ENCODE peak calls at places on chromosome 17, in six cellular contexts. J is H9, B is WTC11, P is HCT116, D is prostate gland, M is GM10248. F is an unnamed sample.

GRCh38 chr17:34252138-34252889 is 2.8 kb upstream of the CCL2 start:
- DNase-seq in J (no peak), B (peak; percentile 23), P (no peak), D (peak; percentile 89), M (peak; percentile 51), F (no peak)

GRCh38 chr17:44850612-44851011 is 2.9 kb downstream of the HIGD1B start:
- DNase-seq in J (no peak), B (no peak), P (no peak), D (no peak), M (no peak), F (no peak)

GRCh38 chr17:31792007-31792585 is 66.9 kb downstream of the COPRS start:
- DNase-seq in J (no peak), B (no peak), P (no peak), D (no peak), M (no peak), F (no peak)

GRCh38 chr17:59527931-59528330 is 37.5 kb upstream of the DHX40 start:
- DNase-seq in J (no peak), B (no peak), P (no peak), D (no peak), M (no peak), F (no peak)

GRCh38 chr17:17495448-17496188 is 577 bp downstream of the RASD1 start:
- DNase-seq in J (no peak), B (peak; percentile 53), P (no peak), D (peak; percentile 36), M (peak; percentile 57), F (no peak)

GRCh38 chr17:74185786-74186185 is 17.7 kb upstream of the RPL38 start:
- DNase-seq in J (no peak), B (no peak), P (no peak), D (no peak), M (no peak), F (no peak)

GRCh38 chr17:909642-910323 is 69.8 kb downstream of the NXN start:
- DNase-seq in J (no peak), B (no peak), P (no peak), D (no peak), M (no peak), F (peak; percentile 80)

GRCh38 chr17:41907185-41907556 is 11.6 kb downstream of the ACLY start:
- DNase-seq in J (no peak), B (no peak), P (no peak), D (no peak), M (no peak), F (no peak)

GRCh38 chr17:34884597-34884996 is 76.7 kb downstream of the CCT6B start:
- DNase-seq in J (no peak), B (no peak), P (no peak), D (no peak), M (no peak), F (no peak)

GRCh38 chr17:8294361-8294760 is 839 bp downstream of the SLC25A35 start:
- DNase-seq in J (no peak), B (no peak), P (no peak), D (no peak), M (no peak), F (no peak)

GRCh38 chr17:19018600-19018950 is 14.0 kb upstream of the FAM83G start:
- DNase-seq in J (no peak), B (no peak), P (no peak), D (no peak), M (no peak), F (no peak)

GRCh38 chr17:77381185-77381700 is 240.5 kb downstream of the SEC14L1 start:
- DNase-seq in J (no peak), B (no peak), P (no peak), D (no peak), M (no peak), F (no peak)

GRCh38 chr17:35766903-35767510 is 6.3 kb downstream of the C17orf50 start:
- DNase-seq in J (no peak), B (no peak), P (no peak), D (peak; percentile 28), M (peak; percentile 60), F (peak; percentile 69)

GRCh38 chr17:41718287-41718645 is 6.1 kb downstream of the GAST start:
- DNase-seq in J (no peak), B (no peak), P (no peak), D (no peak), M (no peak), F (no peak)

GRCh38 chr17:78915872-78916632 is 9.1 kb downstream of the TIMP2 start:
- DNase-seq in J (no peak), B (no peak), P (peak; percentile 33), D (no peak), M (no peak), F (peak; percentile 89)

GRCh38 chr17:7443499-7444485 is 1.1 kb upstream of the CHRNB1 start:
- DNase-seq in J (no peak), B (no peak), P (no peak), D (no peak), M (no peak), F (peak; percentile 86)

GRCh38 chr17:80124351-80124981 is 22.5 kb downstream of the EIF4A3 start:
- DNase-seq in J (peak; percentile 93), B (peak; percentile 75), P (peak; percentile 29), D (peak; percentile 60), M (no peak), F (peak; percentile 5)

GRCh38 chr17:82551779-82552457 is 32.4 kb downstream of the FOXK2 start:
- DNase-seq in J (peak; percentile 62), B (peak; percentile 37), P (peak; percentile 67), D (peak; percentile 70), M (peak; percentile 91), F (peak; percentile 79)

GRCh38 chr17:30415491-30415890 is 36.8 kb downstream of the CPD start:
- DNase-seq in J (no peak), B (no peak), P (no peak), D (no peak), M (no peak), F (no peak)

GRCh38 chr17:81346908-81347349 is 48.3 kb upstream of the BAHCC1 start:
- DNase-seq in J (peak; percentile 38), B (no peak), P (no peak), D (no peak), M (no peak), F (no peak)

GRCh38 chr17:30021708-30022317 is 80.4 kb downstream of the EFCAB5 start:
- DNase-seq in J (no peak), B (no peak), P (peak; percentile 37), D (peak; percentile 15), M (peak; percentile 45), F (peak; percentile 66)

GRCh38 chr17:8140413-8141029 is 11.7 kb downstream of the PER1 start:
- DNase-seq in J (no peak), B (no peak), P (no peak), D (no peak), M (no peak), F (no peak)

GRCh38 chr17:57772774-57773173 is 27.7 kb upstream of the CCDC182 start:
- DNase-seq in J (no peak), B (no peak), P (no peak), D (no peak), M (no peak), F (no peak)

GRCh38 chr17:10673318-10673717 is 16.2 kb upstream of the MYH3 start:
- DNase-seq in J (no peak), B (no peak), P (no peak), D (no peak), M (no peak), F (no peak)

GRCh38 chr17:65886240-65886639 is 305.7 kb downstream of the CEP112 start:
- DNase-seq in J (no peak), B (no peak), P (no peak), D (no peak), M (no peak), F (no peak)
- TF ChIP-seq CTCF in J (no peak), B (no peak), P (no peak), D (no peak), M (no peak), F (no peak)

GRCh38 chr17:40191237-40192208 is 14.3 kb downstream of the RAPGEFL1 start:
- DNase-seq in J (peak; percentile 93), B (peak; percentile 84), P (peak; percentile 43), D (peak; percentile 75), M (peak; percentile 87), F (peak; percentile 66)
- TF ChIP-seq CTCF in J (peak; percentile 68), B (no peak), P (peak; percentile 81), D (peak; percentile 64), M (peak; percentile 90), F (no peak)

DNA sequence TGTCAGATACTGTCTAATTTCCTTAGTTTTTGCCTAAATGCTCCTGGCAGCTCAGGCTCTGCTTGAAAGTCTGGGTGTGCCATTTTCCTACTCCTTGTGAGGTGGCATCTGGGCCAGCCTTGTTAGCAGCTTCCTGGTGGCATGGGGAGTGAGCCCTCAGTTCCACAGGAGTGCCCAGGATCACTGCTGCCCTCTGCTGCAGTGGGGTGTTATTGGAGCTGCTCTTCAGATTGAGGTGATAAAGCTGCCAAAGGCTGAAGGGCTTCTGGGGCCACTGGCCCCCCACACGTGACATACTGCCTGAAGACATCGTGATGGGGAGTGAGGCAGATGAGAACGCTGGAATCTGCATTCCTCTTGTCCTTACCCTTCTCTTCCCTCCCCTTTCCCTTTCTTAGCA is 27.4 kb downstream of the CEP95 start:
- DNase-seq in J (no peak), B (no peak), P (no peak), D (no peak), M (no peak), F (peak; percentile 7)
- TF ChIP-seq CTCF in J (no peak), B (no peak), P (no peak), D (no peak), M (no peak), F (no peak)

DNA sequence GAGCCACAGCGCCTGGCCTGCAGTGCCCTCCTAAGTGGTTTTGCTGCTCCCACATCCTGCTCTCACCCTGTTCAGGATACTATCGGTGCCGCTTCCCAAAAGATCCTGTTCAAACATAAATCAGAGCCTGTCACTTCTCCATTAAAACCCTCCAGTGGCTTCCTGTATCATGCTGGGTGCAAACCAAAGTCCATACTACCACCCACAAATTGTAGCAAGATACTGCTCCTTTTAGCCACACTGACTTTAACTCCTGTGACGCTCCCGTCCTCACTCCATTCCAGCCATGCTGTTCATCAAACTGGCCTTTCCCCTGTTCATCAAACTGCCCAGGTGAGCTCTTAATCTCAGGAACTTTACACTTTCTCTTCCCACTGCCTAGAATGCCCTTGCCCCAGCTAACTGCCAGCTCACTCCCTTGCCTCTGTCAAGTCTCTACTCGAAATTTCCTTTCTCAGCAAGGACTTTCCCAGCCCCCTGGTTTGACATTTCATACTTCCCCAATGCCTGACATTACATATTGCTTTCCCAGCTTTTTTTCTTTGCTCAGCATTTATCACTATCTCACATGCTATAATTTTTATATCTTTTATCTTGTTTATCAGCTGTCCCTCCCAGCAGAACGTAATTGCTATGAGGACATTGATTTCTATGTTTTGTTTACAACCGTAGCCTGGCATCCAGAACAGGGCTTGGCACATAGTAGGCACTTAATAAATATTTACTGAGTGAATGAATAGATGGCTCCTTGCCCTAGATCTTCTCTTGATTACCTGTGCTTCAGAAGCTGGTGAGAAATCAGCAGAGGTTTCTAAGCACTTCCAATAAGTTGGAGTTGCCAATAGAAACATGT is 44.3 kb upstream of the SMURF2 start:
- DNase-seq in J (no peak), B (no peak), P (peak; percentile 66), D (peak; percentile 25), M (no peak), F (peak; percentile 47)
- TF ChIP-seq CTCF in J (no peak), B (no peak), P (no peak), D (no peak), M (no peak), F (no peak)

DNA sequence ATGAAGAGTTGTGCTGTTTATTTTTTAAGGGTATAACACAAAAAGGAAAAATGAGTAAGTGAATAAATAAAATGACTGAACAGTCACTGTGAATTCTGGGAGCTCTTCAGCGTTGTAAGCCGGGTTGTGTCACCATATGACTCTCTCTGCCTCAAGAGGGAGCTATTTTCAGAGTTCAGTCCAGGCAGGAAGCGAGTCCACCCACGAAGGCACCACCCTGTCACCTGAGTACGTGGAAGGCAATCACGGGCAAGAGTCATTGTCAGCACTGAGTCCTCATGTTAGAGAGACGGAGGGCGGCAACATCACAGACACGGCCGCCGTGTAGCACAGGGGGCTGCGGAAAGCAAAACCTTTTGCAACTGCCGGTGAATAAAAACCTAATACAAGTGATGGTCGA is 227.6 kb downstream of the UTP18 start:
- DNase-seq in J (peak; percentile 79), B (peak; percentile 33), P (peak; percentile 77), D (no peak), M (no peak), F (peak; percentile 46)
- TF ChIP-seq CTCF in J (peak; percentile 76), B (no peak), P (peak; percentile 49), D (no peak), M (no peak), F (peak; percentile 28)